ENCODE peak calls at places on chromosomes 16 and 17, in nine cellular contexts. J is AG10803; K is C1 segment of cervical spinal cord; X is AG08395; U is stimulated activated CD4-positive, alpha-beta T cell treated with anti-CD3 and anti-CD28 coated beads, Interleukin-2, amount 100 ng/mL, for 4 hours; I is NCI-H1105 treated with DMSO at 0.1 percent for 48 hours; Q is GM04503; P is H4; R is GM12892. F is an unnamed sample.

GRCh38 chr16:27436921-27437650 is 35.1 kb downstream of the IL21R start:
- DNase-seq in J (no peak), K (no peak), X (no peak), U (no peak), I (no peak), Q (no peak), P (no peak), R (no peak), F (no peak)

GRCh38 chr17:39697961-39698360 is 1.9 kb upstream of the ERBB2 start:
- DNase-seq in J (no peak), K (no peak), X (no peak), U (no peak), I (no peak), Q (no peak), P (no peak), R (no peak), F (no peak)

GRCh38 chr16:15966420-15967222 is 17.2 kb downstream of the ABCC1 start:
- DNase-seq in J (peak; percentile 75), K (no peak), X (peak; percentile 87), U (no peak), I (no peak), Q (peak; percentile 55), P (peak; percentile 64), R (no peak), F (no peak)

GRCh38 chr16:12455287-12455798 is 348.3 kb downstream of the CPPED1 start:
- DNase-seq in J (peak; percentile 63), K (no peak), X (peak; percentile 79), U (no peak), I (peak; percentile 63), Q (no peak), P (peak; percentile 13), R (no peak), F (peak; percentile 36)

GRCh38 chr17:59616253-59616920 is 3.3 kb upstream of the CLTC start:
- DNase-seq in J (no peak), K (no peak), X (no peak), U (no peak), I (no peak), Q (no peak), P (no peak), R (no peak), F (no peak)

GRCh38 chr17:1713878-1714487 is 3.8 kb upstream of the TLCD2 start:
- DNase-seq in J (peak; percentile 50), K (no peak), X (no peak), U (no peak), I (no peak), Q (no peak), P (peak; percentile 78), R (no peak), F (no peak)

GRCh38 chr17:40347319-40348135 is 17.0 kb downstream of the GJD3 start:
- DNase-seq in J (no peak), K (no peak), X (no peak), U (no peak), I (no peak), Q (no peak), P (no peak), R (no peak), F (peak; percentile 47)

GRCh38 chr16:4140652-4141051 is 24.4 kb upstream of the ADCY9 start:
- DNase-seq in J (peak; percentile 47), K (no peak), X (no peak), U (no peak), I (peak; percentile 3), Q (no peak), P (no peak), R (no peak), F (no peak)

GRCh38 chr16:86823895-86824671 is 245.7 kb downstream of the FOXL1 start:
- DNase-seq in J (peak; percentile 7), K (no peak), X (no peak), U (no peak), I (no peak), Q (no peak), P (peak; percentile 82), R (no peak), F (no peak)

F was measured in immature natural killer cell.